ENCODE peak calls at places on chromosome 21, in five cellular contexts. Q, L, X, T and Z are unnamed samples.

GRCh38 chr21:46454142-46454541 is 4.5 kb upstream of the DIP2A start:
- DNase-seq in T (no peak), X (no peak), L (no peak), Q (no peak), Z (no peak)

GRCh38 chr21:32359719-32360260 is 33.0 kb downstream of the URB1 start:
- DNase-seq in Q (no peak), L (no peak), T (no peak), X (no peak), Z (no peak)

GRCh38 chr21:33987461-33987860 is 71.9 kb upstream of the ATP5PO start:
- DNase-seq in X (no peak), Q (no peak), T (no peak), L (no peak), Z (no peak)

GRCh38 chr21:14306143-14306907 is 76.6 kb downstream of the HSPA13 start:
- DNase-seq in L (no peak), Q (no peak), T (no peak), X (no peak), Z (no peak)

GRCh38 chr21:35658242-35658641 is 402.1 kb downstream of the SETD4 start:
- DNase-seq in X (no peak), L (no peak), T (no peak), Q (no peak), Z (no peak)

GRCh38 chr21:34939673-34940321 is 109.3 kb downstream of the RUNX1 start:
- DNase-seq in L (no peak), X (no peak), Q (no peak), T (no peak), Z (no peak)

GRCh38 chr21:35587841-35588390 is 472.4 kb downstream of the SETD4 start:
- DNase-seq in L (no peak), Q (no peak), X (no peak), T (no peak), Z (no peak)

GRCh38 chr21:26405735-26406361 is 167.2 kb downstream of the CYYR1 start:
- DNase-seq in L (no peak), T (no peak), X (no peak), Q (no peak), Z (peak)

GRCh38 chr21:27094182-27094948 is 127.5 kb upstream of the ADAMTS5 start:
- DNase-seq in L (no peak), Q (no peak), X (no peak), T (no peak), Z (no peak)

GRCh38 chr21:21101911-21102310 is 103.7 kb downstream of the NCAM2 start:
- DNase-seq in L (no peak), Q (no peak), X (no peak), T (no peak), Z (peak)

GRCh38 chr21:39694750-39695149 is 50.2 kb upstream of the IGSF5 start:
- DNase-seq in X (no peak), L (no peak), Q (no peak), T (no peak), Z (no peak)

GRCh38 chr21:19510653-19511052 is 1107.1 kb upstream of the TMPRSS15 start:
- DNase-seq in L (no peak), Q (no peak), X (no peak), T (no peak), Z (no peak)

GRCh38 chr21:26169611-26170470 is 729 bp downstream of the APP start:
- DNase-seq in X (peak), Q (peak), L (peak), T (peak), Z (peak)

GRCh38 chr21:14581902-14582457 is 35.9 kb upstream of the SAMSN1 start:
- DNase-seq in X (no peak), L (no peak), Q (no peak), T (no peak), Z (no peak)

GRCh38 chr21:34881894-34882371 is 167.2 kb downstream of the RUNX1 start:
- DNase-seq in X (no peak), L (no peak), T (no peak), Q (no peak), Z (no peak)

GRCh38 chr21:35340273-35340672 is 291.2 kb upstream of the RUNX1 start:
- DNase-seq in T (peak), Q (peak), X (no peak), L (no peak), Z (no peak)

GRCh38 chr21:18265955-18266354 is 21.3 kb downstream of the CHODL start:
- DNase-seq in Q (no peak), T (no peak), X (no peak), L (no peak), Z (no peak)

GRCh38 chr21:34166468-34166867 is 93.1 kb downstream of the MRPS6 start:
- DNase-seq in T (no peak), L (no peak), Q (no peak), X (peak), Z (no peak)

GRCh38 chr21:14600569-14601308 is 54.6 kb upstream of the SAMSN1 start:
- DNase-seq in X (no peak), T (no peak), L (no peak), Q (no peak), Z (no peak)

GRCh38 chr21:39885119-39885848 is 18.0 kb downstream of the PCP4 start:
- DNase-seq in T (no peak), Q (peak), L (no peak), X (peak), Z (peak)

GRCh38 chr21:26945916-26946315 is 21.0 kb downstream of the ADAMTS5 start:
- DNase-seq in Q (no peak), X (no peak), L (no peak), T (peak), Z (no peak)

GRCh38 chr21:28325618-28326017 is 667.1 kb downstream of the LTN1 start:
- DNase-seq in T (no peak), X (no peak), Q (no peak), L (no peak), Z (no peak)

GRCh38 chr21:46056450-46056903 is 41.4 kb upstream of the COL6A2 start:
- DNase-seq in X (peak), T (peak), Q (peak), L (peak), Z (no peak)

GRCh38 chr21:32256873-32257620 is 21.8 kb downstream of the MIS18A start:
- DNase-seq in Q (peak), X (peak), T (no peak), L (peak), Z (peak)

GRCh38 chr21:18524097-18524496 is 120.5 kb upstream of the TMPRSS15 start:
- DNase-seq in Q (no peak), L (no peak), T (no peak), X (no peak), Z (no peak)

GRCh38 chr21:14989359-14989758 is 75.4 kb downstream of the NRIP1 start:
- DNase-seq in X (no peak), Q (no peak), L (no peak), T (no peak), Z (peak)

GRCh38 chr21:46006547-46007497 is 25.3 kb downstream of the COL6A1 start:
- DNase-seq in L (peak), X (peak), Q (no peak), T (peak), Z (peak)

GRCh38 chr21:32626633-32627196 is 14.5 kb upstream of the CFAP298 start:
- DNase-seq in L (no peak), T (no peak), X (no peak), Q (no peak), Z (no peak)

GRCh38 chr21:25350056-25350455 is 257.2 kb downstream of the MRPL39 start:
- DNase-seq in T (no peak), L (no peak), X (no peak), Q (no peak), Z (peak)

GRCh38 chr21:25424045-25424444 is 183.2 kb downstream of the MRPL39 start:
- DNase-seq in T (no peak), Q (no peak), X (no peak), L (no peak), Z (no peak)

DNA sequence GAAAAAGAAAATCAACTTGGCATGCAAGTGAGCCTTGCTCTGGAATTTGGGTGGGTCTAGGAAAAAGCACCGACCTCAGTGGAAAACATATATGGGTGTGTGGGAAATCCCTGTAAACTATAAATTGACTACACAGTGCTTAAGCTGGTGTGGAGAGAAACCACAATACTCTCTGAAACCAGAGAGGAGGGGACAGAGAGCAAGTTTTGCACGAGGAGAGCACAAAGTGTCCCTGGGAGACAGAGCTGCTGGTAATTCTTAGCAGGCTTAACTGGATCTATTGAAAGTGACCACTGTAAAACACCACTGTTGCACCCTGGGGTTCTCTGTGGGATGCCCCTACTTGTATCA is 12.8 kb downstream of the KCNJ15 start:
- DNase-seq in T (no peak), X (no peak), Q (no peak), L (no peak), Z (no peak)
- TF ChIP-seq CTCF in T (no peak), X (no peak), Q (no peak), L (no peak), Z (no peak)

DNA sequence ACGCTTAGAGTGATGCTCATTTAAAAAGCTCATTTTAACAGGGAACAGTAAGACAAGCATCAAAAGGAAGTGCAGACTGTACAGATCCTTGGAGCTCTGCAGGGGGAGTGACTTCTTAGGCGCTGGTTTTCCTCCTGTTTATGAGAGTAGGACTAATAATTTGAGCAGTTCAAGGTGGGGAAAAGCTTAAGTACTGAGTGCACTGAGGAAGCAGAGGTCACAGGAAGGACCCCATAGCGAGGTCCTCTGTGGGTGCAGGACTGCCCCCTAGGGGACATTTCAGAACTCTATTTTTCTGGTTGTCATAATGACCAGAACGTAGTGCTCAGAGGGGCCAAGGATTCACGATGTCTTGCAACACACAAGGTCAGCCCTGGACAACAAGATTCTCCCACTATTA is 112.1 kb downstream of the HLCS start:
- DNase-seq in L (no peak), T (no peak), Q (peak), X (no peak), Z (peak)
- TF ChIP-seq CTCF in L (no peak), T (peak), Q (peak), X (no peak), Z (peak)

GRCh38 chr21:16002872-16003466 is 273.2 kb downstream of the USP25 start:
- DNase-seq in T (no peak), Q (no peak), X (no peak), L (no peak), Z (no peak)
- TF ChIP-seq CTCF in T (peak), Q (no peak), X (no peak), L (no peak), Z (peak)

DNA sequence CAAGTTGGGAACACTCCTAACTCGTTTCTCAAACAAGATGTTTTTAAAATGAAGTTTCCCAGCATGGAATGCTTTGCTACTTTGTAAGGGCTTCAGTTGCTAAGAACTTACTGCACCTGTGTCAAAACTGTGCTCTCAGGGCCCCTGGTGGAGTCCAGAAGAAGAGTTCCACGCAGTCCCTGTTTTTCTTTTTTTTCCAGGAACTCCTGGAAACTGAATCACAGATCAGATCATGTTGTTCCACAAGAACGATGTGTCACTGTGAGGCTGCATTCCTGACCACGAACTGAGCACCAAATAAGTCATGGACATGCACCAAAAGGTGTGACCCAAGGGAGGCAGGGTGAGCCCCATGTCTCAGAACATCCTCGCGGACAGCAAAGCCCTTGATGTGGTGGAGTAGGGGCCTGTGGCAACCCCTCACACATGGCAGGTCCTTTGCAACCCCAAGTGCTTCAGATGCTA is 257.2 kb downstream of the KCNJ6 start:
- DNase-seq in Q (no peak), L (no peak), T (no peak), X (peak), Z (no peak)
- TF ChIP-seq CTCF in Q (no peak), L (no peak), T (no peak), X (no peak), Z (no peak)

DNA sequence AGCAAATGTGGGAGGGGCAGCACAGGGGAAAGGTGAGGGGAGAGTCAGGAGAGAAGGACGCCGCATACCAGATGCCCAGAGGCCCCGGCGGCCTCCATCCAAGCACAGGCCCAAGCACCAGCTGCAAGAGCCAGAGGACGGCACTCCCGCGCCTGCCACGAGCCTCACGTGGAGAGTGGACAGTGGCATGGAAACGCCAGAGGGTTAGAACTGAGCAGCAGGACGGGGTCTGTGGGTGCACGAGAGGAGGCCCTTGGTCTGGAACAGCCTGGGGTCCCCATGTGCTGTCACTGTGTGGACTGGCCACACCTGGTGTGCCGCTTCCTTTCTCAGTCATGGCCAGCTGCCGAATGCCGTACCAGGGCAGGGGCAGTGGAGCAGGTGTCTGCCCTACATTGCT is 68.7 kb downstream of the AGPAT3 start:
- DNase-seq in T (peak), L (no peak), X (no peak), Q (no peak), Z (no peak)
- TF ChIP-seq CTCF in T (no peak), L (no peak), X (no peak), Q (no peak), Z (no peak)

GRCh38 chr21:44905725-44906084 is 15.0 kb downstream of the ITGB2 start:
- DNase-seq in T (no peak), X (no peak), L (no peak), Q (no peak), Z (no peak)
- TF ChIP-seq CTCF in T (no peak), X (no peak), L (no peak), Q (no peak), Z (no peak)

GRCh38 chr21:29555601-29556000 is 256.9 kb downstream of the BACH1 start:
- DNase-seq in Q (no peak), X (no peak), T (no peak), L (no peak), Z (no peak)

GRCh38 chr21:29558331-29558730 is 259.6 kb downstream of the BACH1 start:
- DNase-seq in L (no peak), T (no peak), X (no peak), Q (no peak), Z (no peak)

GRCh38 chr21:29557200-29557599 is 258.5 kb downstream of the BACH1 start:
- DNase-seq in X (no peak), T (no peak), Q (no peak), L (no peak), Z (no peak)
- TF ChIP-seq CTCF in X (no peak), T (no peak), Q (no peak), L (no peak), Z (no peak)

DNA sequence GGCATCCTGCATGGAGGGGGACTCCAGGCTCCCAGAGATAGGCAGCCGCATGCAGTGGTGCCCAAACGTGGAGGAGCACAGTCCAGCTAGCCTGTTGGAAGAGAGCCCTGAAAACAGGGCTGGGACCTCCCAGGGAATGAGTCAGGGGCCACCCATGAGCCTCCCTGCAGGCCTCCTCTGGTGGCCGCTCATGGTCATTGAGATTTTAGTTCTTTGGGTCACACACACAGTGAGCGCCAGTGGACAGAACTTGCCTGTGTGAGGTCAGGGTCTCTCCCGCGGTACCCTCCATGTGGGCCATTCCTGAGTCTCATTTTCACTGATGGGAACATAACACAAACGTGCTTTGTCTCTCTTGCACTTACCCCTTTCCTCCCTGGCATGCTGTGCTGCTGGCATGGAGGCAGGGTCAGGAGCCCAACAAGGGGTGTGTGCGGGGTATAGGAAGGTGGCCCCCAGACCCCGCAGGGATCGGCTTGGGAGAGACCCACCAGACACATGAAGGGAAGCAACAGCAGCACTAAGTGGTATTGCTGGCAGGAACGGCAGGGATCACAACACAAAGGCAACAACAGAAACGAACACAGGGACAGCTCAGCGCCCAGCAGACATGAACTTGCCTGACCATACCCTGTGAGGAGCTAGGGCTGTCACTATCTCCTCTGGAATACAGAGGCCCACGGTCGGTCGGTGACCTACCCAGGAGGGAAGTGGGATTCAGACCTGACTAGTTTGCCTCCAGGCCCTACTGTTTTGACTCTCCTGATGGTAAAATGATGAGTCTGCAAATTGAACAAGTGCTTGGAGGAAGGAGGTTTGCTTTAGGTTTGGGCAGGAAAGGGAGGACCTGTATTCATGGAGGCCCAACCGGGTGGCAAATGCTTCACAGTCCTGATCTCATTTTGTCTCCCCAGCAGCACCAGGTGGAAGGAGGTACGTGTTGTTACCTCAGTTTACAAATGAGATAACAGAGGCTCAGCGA is 31.8 kb downstream of the ABCG1 start:
- DNase-seq in Q (no peak), X (no peak), T (no peak), L (no peak), Z (no peak)
- TF ChIP-seq CTCF in Q (no peak), X (no peak), T (no peak), L (no peak), Z (no peak)

DNA sequence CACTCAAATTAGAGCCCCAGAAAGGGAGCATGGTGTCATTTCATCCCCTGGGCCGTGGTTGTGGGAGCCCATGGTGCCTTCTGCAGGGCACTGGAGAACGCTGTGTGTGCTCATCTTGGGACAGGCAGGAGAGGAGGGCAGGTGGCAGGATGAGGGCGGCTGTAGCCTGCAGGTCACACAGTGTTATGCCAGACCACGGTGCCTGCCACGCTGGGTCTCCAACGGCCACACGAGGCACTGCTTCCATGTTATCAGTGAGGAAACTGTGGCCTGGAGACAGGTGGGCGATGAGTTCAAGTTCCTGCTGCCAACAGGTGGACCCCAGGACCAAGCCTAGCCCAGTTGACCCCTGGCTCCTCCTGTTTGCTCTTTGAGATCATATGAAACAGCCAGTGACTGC is 21.0 kb downstream of the ABCG1 start:
- DNase-seq in X (no peak), L (no peak), Q (no peak), T (no peak), Z (no peak)
- TF ChIP-seq CTCF in X (no peak), L (no peak), Q (no peak), T (no peak), Z (no peak)